ENCODE peak calls at places on chromosomes 12 and 14, in four cellular contexts. D, K, W and L are unnamed samples. For H3K36me3, the result is how much of the 10 kb centered on the place peaks cover.

GRCh38 chr14:26200675-26201074 is 397.2 kb downstream of the NOVA1 start:
- DNase-seq in W (no peak), K (no peak), D (no peak), L (peak)

GRCh38 chr14:68770553-68771286 is 22.1 kb downstream of the ZFP36L1 start:
- DNase-seq in K (no peak), D (no peak), W (no peak), L (no peak)

GRCh38 chr12:55929306-55929791 is 1.6 kb upstream of the DGKA start:
- DNase-seq in K (no peak), D (no peak), W (peak), L (no peak)

GRCh38 chr14:75181426-75182062 is 5.1 kb upstream of the TMED10 start:
- DNase-seq in D (no peak), K (no peak), W (no peak), L (no peak)

GRCh38 chr12:3553681-3554546 is 62.9 kb downstream of the PRMT8 start:
- DNase-seq in D (no peak), W (no peak), K (no peak), L (no peak)

GRCh38 chr12:23579257-23579656 is 370.2 kb downstream of the SOX5 start:
- DNase-seq in D (no peak), W (no peak), K (no peak), L (no peak)

GRCh38 chr14:82438416-82438815 is 904.8 kb upstream of the SEL1L start:
- DNase-seq in D (no peak), W (no peak), K (no peak), L (no peak)

GRCh38 chr14:104106471-104106991 is 21.0 kb downstream of the ASPG start:
- DNase-seq in D (no peak), W (no peak), K (no peak), L (no peak)

GRCh38 chr12:6963016-6963731 is 7.3 kb downstream of the PHB2 start:
- DNase-seq in K (peak), D (peak), W (no peak), L (peak)

GRCh38 chr12:104064842-104065441 is 611 bp downstream of the HCFC2 start:
- DNase-seq in K (no peak), W (no peak), D (no peak), L (no peak)

GRCh38 chr14:58151264-58151700 is 731 bp downstream of the ARMH4 start:
- DNase-seq in W (no peak), D (no peak), K (no peak), L (no peak)

GRCh38 chr12:50326636-50327284 is 43.4 kb upstream of the LIMA1 start:
- DNase-seq in W (no peak), D (no peak), K (peak), L (peak)

GRCh38 chr12:14614704-14615121 is 47.0 kb upstream of the PLBD1 start:
- DNase-seq in K (no peak), W (no peak), D (no peak), L (peak)

GRCh38 chr12:15193927-15194326 is 27.3 kb downstream of the RERG start:
- DNase-seq in K (no peak), W (no peak), D (peak), L (peak)

GRCh38 chr12:120156315-120157259 is 37.9 kb downstream of the GCN1 start:
- DNase-seq in W (no peak), K (no peak), D (no peak), L (no peak)
- H3K36me3 ChIP-seq in W (half or more), K (under half), D (under half), L (half or more)

GRCh38 chr12:10957741-10958140 is 18.7 kb upstream of the TAS2R14 start:
- DNase-seq in D (no peak), K (no peak), W (no peak), L (no peak)
- H3K36me3 ChIP-seq in D (under half), K (under half), W (under half), L (under half)

GRCh38 chr12:127984386-127985055 is 282.4 kb upstream of the TMEM132C start:
- DNase-seq in K (no peak), D (no peak), W (no peak), L (no peak)

DNA sequence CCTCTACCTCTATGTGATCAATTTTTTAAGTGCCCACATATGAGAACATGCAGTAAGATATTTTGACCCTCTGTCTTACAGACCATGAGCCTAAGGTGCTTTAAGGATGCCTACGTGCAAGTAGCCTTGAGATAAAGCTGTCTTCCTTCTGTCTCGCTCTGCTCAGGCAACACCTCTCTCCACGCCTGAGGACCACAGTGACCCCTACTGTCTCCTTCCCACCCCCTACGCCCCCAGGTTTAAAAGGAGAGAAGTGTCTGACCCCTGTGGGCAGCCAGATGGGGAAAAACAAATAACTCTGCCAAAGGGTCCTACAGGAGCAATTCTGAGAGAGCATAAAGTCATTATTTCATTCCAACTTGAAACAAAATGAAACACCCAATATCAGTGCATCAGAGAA is 286.4 kb upstream of the TMEM132C start:
- DNase-seq in K (no peak), W (no peak), D (no peak), L (no peak)
- H3K36me3 ChIP-seq in K (under half), W (under half), D (under half), L (under half)

GRCh38 chr14:94748667-94749347 is 21.1 kb downstream of the GSC start:
- DNase-seq in K (no peak), W (no peak), D (peak), L (peak)
- H3K36me3 ChIP-seq in K (under half), W (under half), D (under half), L (under half)

GRCh38 chr12:11846504-11846903 is 197.0 kb downstream of the ETV6 start:
- DNase-seq in K (no peak), W (no peak), D (no peak), L (no peak)
- H3K36me3 ChIP-seq in K (under half), W (under half), D (under half), L (under half)

GRCh38 chr12:54287316-54288157 is 7.0 kb downstream of the HNRNPA1 start:
- DNase-seq in D (no peak), W (no peak), K (no peak), L (no peak)

GRCh38 chr12:54280401-54281260 is at the start of gene HNRNPA1:
- DNase-seq in D (peak), W (peak), K (peak), L (peak)

GRCh38 chr12:54282949-54283593 is 2.5 kb downstream of the HNRNPA1 start:
- DNase-seq in D (no peak), K (no peak), W (no peak), L (no peak)

GRCh38 chr12:54285150-54286041 is 4.9 kb downstream of the HNRNPA1 start:
- DNase-seq in W (no peak), K (no peak), D (no peak), L (no peak)

DNA sequence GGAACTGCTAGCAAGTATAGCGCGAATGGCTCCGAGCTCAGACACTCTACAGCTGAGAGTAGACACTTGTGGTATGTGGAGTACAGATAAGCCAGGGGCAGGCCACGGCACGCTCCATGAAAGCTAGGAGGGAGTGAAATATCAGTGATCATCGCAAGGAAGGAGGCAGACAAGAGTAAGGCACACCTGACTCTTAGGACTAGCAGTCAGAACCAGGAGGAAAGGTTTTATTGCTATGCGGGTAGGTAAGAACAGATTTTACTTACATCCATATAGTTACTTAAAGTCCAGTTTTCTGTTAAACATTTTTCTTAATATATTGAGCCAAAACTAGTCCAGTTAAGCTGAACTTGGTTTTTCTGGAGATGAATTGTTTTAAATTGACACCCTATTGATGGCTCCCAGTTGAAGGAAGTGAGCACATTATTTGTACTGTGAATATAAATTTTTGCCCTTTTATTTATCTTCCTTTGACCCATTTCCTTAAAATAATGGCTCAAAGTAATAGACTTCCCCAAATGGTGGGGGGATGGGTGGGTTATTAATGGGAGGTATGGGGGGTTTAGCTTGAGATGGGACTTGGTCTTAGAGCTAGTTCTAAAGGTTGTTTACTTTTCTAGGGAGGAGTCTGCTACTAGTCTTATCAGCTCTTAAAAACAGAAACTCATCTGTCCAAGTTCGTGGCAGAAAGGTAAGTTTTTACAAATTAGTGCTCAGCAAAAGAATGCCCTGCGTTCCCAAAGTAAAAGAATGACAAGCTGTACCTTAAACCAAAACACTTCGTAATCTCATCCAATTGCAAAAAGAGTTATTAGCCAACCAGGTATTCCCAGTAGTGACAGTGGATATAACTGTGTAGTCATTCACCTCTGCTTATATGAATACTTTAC is 5.8 kb downstream of the HNRNPA1 start:
- DNase-seq in W (no peak), D (no peak), K (no peak), L (peak)
- H3K36me3 ChIP-seq in W (half or more), D (half or more), K (under half), L (under half)

DNA sequence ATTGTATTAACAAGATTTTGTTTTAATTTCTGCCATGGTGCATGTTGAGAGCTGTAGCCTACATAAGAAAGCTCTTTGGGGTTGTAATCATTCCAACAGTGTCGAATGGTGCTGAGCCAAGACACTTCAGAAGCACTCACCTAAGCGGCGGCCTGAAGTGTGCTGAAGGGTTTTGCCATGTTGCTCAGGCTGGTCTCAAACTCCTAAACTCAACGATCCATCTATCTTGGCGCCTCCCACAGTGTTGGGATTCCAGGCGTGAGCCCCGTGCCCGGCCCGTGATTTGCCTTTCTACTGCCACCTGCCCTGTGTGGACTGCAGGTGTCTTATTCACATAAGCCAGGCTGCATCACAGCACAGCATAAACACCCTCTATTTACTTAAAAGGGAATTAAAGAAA is 48.9 kb downstream of the AMN start:
- DNase-seq in W (no peak), D (no peak), K (peak), L (no peak)
- H3K36me3 ChIP-seq in W (under half), D (half or more), K (under half), L (under half)